ENCODE peak calls at places on chromosomes 16 and 17, in eight cellular contexts. V is hepatocyte, Y is GM23338, W is HCT116, A is neural progenitor cell, X is OCI-LY7, C is SK-N-SH, O is GM23248. B is an unnamed sample.

GRCh38 chr16:67537636-67538591 is 9.3 kb downstream of the RIPOR1 start:
- DNase-seq in V (peak), Y (peak), W (no peak), A (peak), X (peak), C (peak), O (peak), B (no peak)

GRCh38 chr16:11907160-11907970 is 8.4 kb downstream of the GSPT1 start:
- DNase-seq in V (no peak), Y (no peak), W (no peak), A (no peak), X (no peak), C (no peak), O (no peak), B (no peak)

GRCh38 chr16:83806036-83806435 is 1.7 kb upstream of the HSBP1 start:
- DNase-seq in V (no peak), Y (no peak), W (no peak), A (no peak), X (peak), C (no peak), O (no peak), B (no peak)

GRCh38 chr17:81959362-81960129 is 1.4 kb downstream of the NOTUM start:
- DNase-seq in V (peak), Y (peak), W (no peak), A (peak), X (peak), C (peak), O (peak), B (peak)

GRCh38 chr17:55635253-55635766 is 87.4 kb downstream of the TMEM100 start:
- DNase-seq in V (no peak), Y (no peak), W (no peak), A (no peak), X (no peak), C (peak), O (peak), B (no peak)

GRCh38 chr16:22370038-22370541 is 4.3 kb downstream of the CDR2 start:
- DNase-seq in V (no peak), Y (no peak), W (no peak), A (no peak), X (no peak), C (no peak), O (peak), B (peak)

GRCh38 chr16:48537909-48538745 is 71.9 kb downstream of the N4BP1 start:
- DNase-seq in V (peak), Y (no peak), W (no peak), A (no peak), X (no peak), C (no peak), O (no peak), B (no peak)

GRCh38 chr17:17140590-17140980 is 65.5 kb downstream of the PLD6 start:
- DNase-seq in V (no peak), Y (no peak), W (no peak), A (no peak), X (no peak), C (no peak), O (peak), B (peak)

GRCh38 chr17:77566566-77566965 is 391.9 kb upstream of the TNRC6C start:
- DNase-seq in V (no peak), Y (no peak), W (no peak), A (no peak), X (no peak), C (no peak), O (no peak), B (no peak)

GRCh38 chr17:82349287-82349701 is 9.8 kb upstream of the TEX19 start:
- DNase-seq in V (no peak), Y (no peak), W (no peak), A (no peak), X (no peak), C (no peak), O (peak), B (no peak)

GRCh38 chr16:54284319-54284930 is 2.2 kb downstream of the IRX3 start:
- DNase-seq in V (peak), Y (peak), W (no peak), A (peak), X (no peak), C (peak), O (peak), B (no peak)

GRCh38 chr16:66189951-66190350 is 176.5 kb upstream of the CDH5 start:
- DNase-seq in V (no peak), Y (no peak), W (no peak), A (no peak), X (no peak), C (no peak), O (peak), B (peak)

GRCh38 chr17:58338454-58338841 is 9.9 kb upstream of the TSPOAP1 start:
- DNase-seq in V (no peak), Y (no peak), W (no peak), A (no peak), X (no peak), C (no peak), O (no peak), B (no peak)

GRCh38 chr17:17398188-17398927 is 78.4 kb upstream of the MED9 start:
- DNase-seq in V (no peak), Y (no peak), W (no peak), A (no peak), X (no peak), C (no peak), O (peak), B (no peak)

GRCh38 chr17:8904686-8905085 is 37.2 kb upstream of the PIK3R6 start:
- DNase-seq in V (no peak), Y (no peak), W (no peak), A (no peak), X (no peak), C (no peak), O (no peak), B (no peak)

DNA sequence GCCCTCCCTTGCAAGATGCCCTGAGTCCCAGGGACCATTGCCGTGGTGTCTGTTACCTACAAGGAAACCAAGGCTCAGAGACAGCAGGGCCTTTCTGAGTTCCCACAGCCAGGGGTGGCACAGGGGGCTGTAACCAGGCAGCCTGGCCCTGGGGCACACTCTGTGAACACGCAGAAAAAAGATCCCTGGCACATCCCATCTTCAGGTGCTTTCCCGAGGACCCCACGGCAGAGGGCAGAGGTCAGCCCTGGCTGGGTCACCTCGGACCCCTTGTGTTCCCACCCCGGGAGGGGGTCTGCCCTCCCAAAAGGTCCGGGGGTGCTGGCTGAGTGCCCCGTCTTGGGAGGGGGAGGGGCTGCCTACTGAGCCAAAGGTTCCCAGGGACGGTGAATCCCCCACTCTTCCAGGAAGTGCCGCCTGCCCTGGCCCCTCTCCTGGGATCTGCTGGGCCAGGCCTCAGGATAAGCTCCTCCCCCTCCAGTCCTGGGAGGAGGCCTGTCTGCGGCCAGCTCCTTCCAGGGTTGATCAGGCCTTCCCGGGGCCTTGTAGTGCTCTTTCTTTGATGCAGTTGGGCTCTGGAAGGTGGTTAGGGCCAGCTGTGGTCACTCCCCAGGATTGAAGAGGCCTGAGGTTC is 8.1 kb downstream of the GLIS2 start:
- DNase-seq in V (peak), Y (peak), W (no peak), A (peak), X (no peak), C (peak), O (peak), B (no peak)
- H2AFZ ChIP-seq in V (no peak), Y (no peak), W (no peak), A (no peak), X (no peak), C (no peak), O (no peak), B (no peak)

DNA sequence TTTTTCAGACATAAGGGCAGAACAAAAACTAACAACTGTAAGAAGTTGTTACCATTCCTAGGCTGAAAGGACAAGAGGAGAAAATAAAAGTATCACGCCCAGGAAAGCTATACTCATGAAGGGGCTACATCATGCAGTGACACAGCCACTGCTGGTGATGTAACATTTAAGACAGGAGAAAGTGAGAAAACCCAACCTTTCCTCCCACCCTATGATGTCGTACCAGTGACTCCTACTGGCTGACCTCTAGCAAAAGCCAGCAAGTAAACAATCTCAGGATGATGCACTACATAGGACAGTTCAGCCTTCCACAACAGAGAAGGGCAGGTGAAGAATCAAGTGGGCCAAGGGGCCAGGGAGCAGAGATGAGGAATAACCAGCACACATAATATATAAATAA is 14.0 kb upstream of the OR1E2 start:
- DNase-seq in V (peak), Y (peak), W (peak), A (peak), X (peak), C (no peak), O (peak), B (peak)
- TF ChIP-seq EZH2phosphoT487 in V (no peak), Y (no peak), W (no peak), A (no peak), X (no peak), C (no peak), O (no peak), B (no peak)

DNA sequence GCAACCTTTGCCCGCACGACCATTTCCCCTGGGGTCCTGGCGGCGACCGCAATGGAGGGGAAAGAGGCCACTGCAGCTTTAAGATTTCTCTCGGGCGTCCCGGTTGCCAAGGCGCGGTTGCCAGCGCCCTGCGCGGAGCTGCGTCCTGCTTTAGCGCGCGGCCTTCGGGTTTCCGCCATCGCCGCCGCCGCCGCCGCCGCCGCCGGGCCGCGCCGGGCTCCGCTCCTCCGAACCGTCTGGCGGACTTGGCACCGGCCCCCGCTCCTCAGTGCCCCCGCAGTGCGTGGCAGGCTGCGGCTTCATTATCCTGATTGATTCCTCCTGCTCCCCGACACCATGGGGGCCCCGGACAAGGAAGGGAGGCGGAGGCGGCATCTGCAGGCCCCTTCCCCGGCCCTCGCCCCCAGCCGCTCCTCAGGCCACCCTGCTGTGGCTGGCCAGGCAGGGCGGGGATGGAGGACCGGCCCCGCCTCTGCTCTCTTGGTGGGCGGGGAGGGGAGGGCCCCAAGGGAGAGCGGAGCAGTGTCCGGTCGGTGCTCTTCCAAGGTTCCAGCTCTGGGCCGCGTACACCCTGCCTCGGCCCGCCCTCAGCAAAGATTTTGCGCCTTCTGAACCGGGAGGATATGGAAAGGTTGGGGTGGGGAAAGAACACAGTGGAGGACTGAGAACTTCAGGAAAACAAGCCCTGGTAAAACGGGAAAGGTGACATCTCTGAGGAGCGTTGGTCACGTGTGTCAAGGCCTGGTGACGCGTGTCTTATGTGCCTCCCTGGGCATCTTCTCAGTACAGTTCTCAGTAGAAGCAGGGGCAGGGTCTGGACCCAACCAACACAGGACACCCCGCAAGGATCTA is 34.0 kb downstream of the NEUROD2 start:
- DNase-seq in V (peak), Y (peak), W (peak), A (peak), X (no peak), C (peak), O (peak), B (peak)
- H2AFZ ChIP-seq in V (peak), Y (peak), W (peak), A (peak), X (no peak), C (peak), O (peak), B (peak)

GRCh38 chr17:7041607-7042506 is 2.0 kb downstream of the SLC16A11 start:
- DNase-seq in V (peak), Y (peak), W (no peak), A (peak), X (no peak), C (peak), O (no peak), B (no peak)

GRCh38 chr17:7043195-7043543 is 723 bp downstream of the SLC16A11 start:
- DNase-seq in V (no peak), Y (no peak), W (no peak), A (peak), X (no peak), C (peak), O (no peak), B (no peak)

GRCh38 chr17:7045492-7046126 is 1.7 kb upstream of the SLC16A11 start:
- DNase-seq in V (peak), Y (peak), W (peak), A (peak), X (peak), C (peak), O (peak), B (peak)

GRCh38 chr17:7043544-7044268 is at the start of gene SLC16A11:
- DNase-seq in V (peak), Y (peak), W (no peak), A (peak), X (no peak), C (peak), O (peak), B (no peak)

DNA sequence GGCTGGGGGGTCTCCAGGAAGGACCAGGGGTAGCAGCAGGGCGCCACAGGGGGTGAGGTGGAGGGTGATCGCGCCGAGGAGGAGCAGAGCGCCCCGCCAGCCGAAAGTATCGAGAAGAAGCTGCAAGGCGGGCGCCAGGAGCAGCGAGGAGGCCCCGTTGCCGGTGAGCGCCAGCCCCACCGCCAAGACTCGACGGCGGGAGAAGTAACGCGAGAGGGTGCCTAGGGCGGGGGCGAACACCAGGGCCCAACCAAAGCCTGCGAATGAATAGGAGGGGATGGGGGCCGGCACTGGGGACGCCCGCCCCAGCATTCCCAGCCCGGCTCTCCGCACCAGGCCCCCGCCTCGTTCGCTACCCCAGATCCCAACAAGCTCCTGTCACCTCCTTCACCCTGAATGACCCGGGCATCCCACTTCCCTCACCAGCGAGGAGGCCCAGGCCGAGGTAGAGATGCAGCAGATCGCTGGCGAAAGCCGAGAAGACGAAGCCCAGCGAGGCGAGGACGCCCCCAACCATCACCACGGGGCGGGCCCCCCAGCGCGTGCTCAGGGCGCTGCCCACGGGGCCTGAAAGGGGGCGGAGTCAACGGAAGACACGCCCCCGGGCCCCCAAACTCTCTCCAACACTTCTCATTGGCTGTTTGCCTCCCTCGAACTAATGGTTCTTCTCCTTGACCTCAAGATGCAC is 1.2 kb downstream of the SLC16A11 start:
- DNase-seq in V (no peak), Y (peak), W (no peak), A (peak), X (no peak), C (peak), O (no peak), B (no peak)
- TF ChIP-seq EZH2phosphoT487 in V (no peak), Y (no peak), W (no peak), A (peak), X (no peak), C (no peak), O (no peak), B (no peak)

DNA sequence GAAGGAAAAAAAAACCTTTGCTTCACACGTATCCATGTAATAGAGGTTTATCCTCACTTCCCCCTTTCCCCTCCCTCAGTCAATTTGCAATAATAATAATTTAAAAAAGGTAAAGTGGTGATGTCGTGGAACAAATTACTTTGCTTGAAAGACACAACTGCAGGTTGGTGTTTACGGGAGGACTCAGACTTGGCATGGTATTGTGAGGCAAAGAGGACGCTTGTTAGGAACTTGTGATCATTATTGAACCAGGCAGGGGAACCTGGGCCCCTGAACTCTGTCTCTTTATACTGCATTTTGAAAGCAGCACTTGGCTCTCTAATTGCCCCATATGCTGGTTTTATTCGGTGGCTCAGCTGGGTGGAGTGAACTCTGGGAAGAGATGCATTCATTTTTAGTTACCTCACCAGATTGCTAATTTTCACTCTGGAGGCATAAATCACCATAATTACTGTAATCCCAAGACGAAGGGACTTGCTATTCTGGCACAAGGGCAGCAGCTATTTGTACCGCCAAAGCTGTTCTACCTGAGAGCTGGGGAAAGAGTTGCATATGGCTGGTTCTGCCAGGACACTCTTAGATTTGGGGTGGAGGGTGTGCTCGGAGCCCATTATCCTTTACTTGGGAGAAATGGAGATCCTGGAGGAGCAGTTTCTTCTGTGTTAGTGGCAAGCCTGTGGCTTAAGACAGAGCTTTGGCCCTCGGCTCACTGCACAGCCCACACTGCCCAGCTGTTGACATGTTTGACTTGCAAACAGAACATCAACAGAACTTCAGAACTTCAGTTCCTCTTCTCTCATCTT is 5.7 kb upstream of the DHX8 start:
- DNase-seq in V (peak), Y (no peak), W (no peak), A (no peak), X (no peak), C (no peak), O (peak), B (no peak)
- H2AFZ ChIP-seq in V (peak), Y (peak), W (no peak), A (peak), X (peak), C (no peak), O (peak), B (peak)

GRCh38 chr16:53112015-53112414 is 57.2 kb downstream of the CHD9 start:
- DNase-seq in V (no peak), Y (no peak), W (no peak), A (no peak), X (no peak), C (no peak), O (no peak), B (no peak)
- TF ChIP-seq EZH2phosphoT487 in V (no peak), Y (no peak), W (no peak), A (no peak), X (no peak), C (no peak), O (no peak), B (no peak)

GRCh38 chr17:43846963-43847369 is at the start of gene CD300LG:
- DNase-seq in V (no peak), Y (peak), W (no peak), A (peak), X (no peak), C (peak), O (peak), B (no peak)
- H2AFZ ChIP-seq in V (no peak), Y (peak), W (peak), A (no peak), X (no peak), C (peak), O (peak), B (peak)

GRCh38 chr16:89922477-89922883 is 662 bp upstream of the TUBB3 start:
- DNase-seq in V (peak), Y (peak), W (peak), A (peak), X (peak), C (peak), O (peak), B (peak)

GRCh38 chr16:89922884-89923639 is at the start of gene TUBB3:
- DNase-seq in V (peak), Y (peak), W (peak), A (peak), X (peak), C (peak), O (peak), B (peak)

GRCh38 chr16:89921131-89921698 is 1.9 kb upstream of the TUBB3 start:
- DNase-seq in V (no peak), Y (peak), W (no peak), A (peak), X (peak), C (no peak), O (peak), B (no peak)

GRCh38 chr16:89920723-89921122 is 2.1 kb downstream of the MC1R start:
- DNase-seq in V (no peak), Y (no peak), W (no peak), A (no peak), X (no peak), C (no peak), O (peak), B (no peak)

GRCh38 chr16:89921699-89922476 is 1.3 kb upstream of the TUBB3 start:
- DNase-seq in V (peak), Y (peak), W (peak), A (peak), X (peak), C (peak), O (peak), B (peak)
- TF ChIP-seq EZH2phosphoT487 in V (no peak), Y (no peak), W (no peak), A (no peak), X (no peak), C (no peak), O (no peak), B (no peak)

GRCh38 chr17:13525876-13526275 is 75.9 kb downstream of the HS3ST3A1 start:
- DNase-seq in V (no peak), Y (no peak), W (no peak), A (no peak), X (no peak), C (no peak), O (no peak), B (no peak)
- H2AFZ ChIP-seq in V (no peak), Y (no peak), W (no peak), A (no peak), X (no peak), C (no peak), O (no peak), B (no peak)

GRCh38 chr16:29675811-29676643 is 3.0 kb upstream of the QPRT start:
- DNase-seq in V (no peak), Y (peak), W (peak), A (peak), X (peak), C (peak), O (peak), B (peak)
- TF ChIP-seq EZH2phosphoT487 in V (no peak), Y (no peak), W (no peak), A (no peak), X (no peak), C (no peak), O (no peak), B (no peak)

B was measured in PC-3.